ENCODE peak calls at places on chromosomes 11 and 22, in ten cellular contexts. G is CD4-positive, alpha-beta T cell; A is left ventricle myocardium inferior; Z is GM20000; J is lower leg skin; O is NB4; F is heart left ventricle; M is spleen; S is H1; I is ovary. K is an unnamed sample.

GRCh38 chr22:50326959-50327710 is at the start of gene DENND6B:
- DNase-seq in O (peak; percentile 81), Z (peak; percentile 97), J (peak; percentile 94), A (peak; percentile 85), S (peak; percentile 86), G (peak; percentile 60), I (peak; percentile 86), F (peak; percentile 85), M (peak; percentile 95), K (peak; percentile 85)

GRCh38 chr11:24351179-24351578 is 145.7 kb upstream of the LUZP2 start:
- DNase-seq in F (no peak), A (no peak), Z (no peak), J (no peak), O (no peak), M (no peak), S (no peak), I (no peak), G (no peak), K (no peak)

GRCh38 chr11:117841582-117842031 is 17.1 kb upstream of the FXYD2 start:
- DNase-seq in I (no peak), Z (no peak), A (no peak), M (no peak), O (no peak), S (no peak), G (no peak), J (peak; percentile 63), F (peak; percentile 9), K (no peak)

GRCh38 chr11:125263268-125263790 is 98.8 kb downstream of the PKNOX2 start:
- DNase-seq in Z (no peak), S (peak; percentile 87), J (no peak), M (peak; percentile 81), G (no peak), I (peak; percentile 94), O (no peak), A (peak; percentile 87), F (peak; percentile 85), K (peak; percentile 72)

GRCh38 chr22:46754110-46754799 is 8.2 kb upstream of the TBC1D22A start:
- DNase-seq in S (no peak), M (peak; percentile 91), O (peak; percentile 85), J (peak; percentile 98), I (peak; percentile 73), G (no peak), Z (peak; percentile 38), F (peak; percentile 95), A (peak; percentile 94), K (no peak)

GRCh38 chr11:70402685-70403084 is 4.4 kb downstream of the CTTN start:
- DNase-seq in S (no peak), A (no peak), M (no peak), O (no peak), Z (no peak), G (no peak), I (no peak), J (no peak), F (no peak), K (no peak)

GRCh38 chr22:44486538-44486937 is 11.5 kb downstream of the RTL6 start:
- DNase-seq in F (no peak), O (no peak), S (no peak), G (no peak), A (no peak), Z (no peak), J (no peak), M (no peak), I (no peak), K (no peak)

GRCh38 chr11:86916330-86916729 is 38.9 kb downstream of the FZD4 start:
- DNase-seq in F (peak; percentile 54), O (no peak), J (no peak), G (no peak), Z (no peak), M (no peak), S (no peak), A (no peak), I (no peak), K (no peak)

GRCh38 chr11:96393753-96394348 is 4.0 kb downstream of the JRKL start:
- DNase-seq in O (peak; percentile 66), G (no peak), Z (peak; percentile 31), I (no peak), J (no peak), M (no peak), F (no peak), A (no peak), S (no peak), K (no peak)

GRCh38 chr11:35139883-35140282 is 912 bp downstream of the CD44 start:
- DNase-seq in M (no peak), J (no peak), Z (no peak), S (no peak), G (no peak), A (no peak), F (no peak), I (no peak), O (peak; percentile 34), K (no peak)

GRCh38 chr11:86955111-86955673 is at the start of gene FZD4:
- DNase-seq in F (peak; percentile 94), M (peak; percentile 91), I (peak; percentile 93), J (peak; percentile 96), A (peak; percentile 94), S (peak; percentile 87), G (no peak), Z (peak; percentile 95), O (peak; percentile 89), K (peak; percentile 94)

GRCh38 chr11:61384271-61385242 is 7.8 kb upstream of the TMEM216 start:
- DNase-seq in S (peak; percentile 53), J (no peak), G (no peak), Z (no peak), M (no peak), A (no peak), F (no peak), O (peak; percentile 77), I (no peak), K (peak; percentile 26)
- TF ChIP-seq CTCF in S (peak; percentile 68), J (no peak), G (no peak), Z (no peak), M (no peak), A (no peak), F (no peak), O (peak; percentile 66), I (no peak), K (no peak)

GRCh38 chr11:44348114-44348513 is 38.2 kb upstream of the ALX4 start:
- DNase-seq in A (no peak), J (no peak), Z (no peak), O (peak; percentile 18), S (no peak), M (no peak), I (no peak), F (no peak), G (no peak), K (no peak)

GRCh38 chr11:44349328-44349727 is 39.4 kb upstream of the ALX4 start:
- DNase-seq in J (no peak), A (no peak), O (no peak), S (no peak), F (no peak), M (no peak), Z (no peak), I (no peak), G (no peak), K (no peak)

GRCh38 chr11:44348721-44349120 is 38.8 kb upstream of the ALX4 start:
- DNase-seq in A (no peak), J (no peak), Z (no peak), I (no peak), G (no peak), M (no peak), O (no peak), F (no peak), S (no peak), K (no peak)

GRCh38 chr11:44351006-44351660 is 41.2 kb upstream of the ALX4 start:
- DNase-seq in O (peak; percentile 11), F (no peak), G (no peak), I (no peak), J (no peak), M (peak; percentile 82), A (no peak), S (no peak), Z (peak; percentile 48), K (no peak)

GRCh38 chr11:44351898-44352498 is 42.1 kb upstream of the ALX4 start:
- DNase-seq in G (no peak), O (peak; percentile 25), Z (no peak), F (no peak), M (no peak), I (no peak), S (no peak), J (no peak), A (no peak), K (no peak)
- TF ChIP-seq CTCF in G (no peak), O (peak; percentile 47), Z (no peak), F (no peak), M (no peak), I (no peak), S (peak; percentile 44), J (no peak), A (peak; percentile 35), K (peak; percentile 21)

DNA sequence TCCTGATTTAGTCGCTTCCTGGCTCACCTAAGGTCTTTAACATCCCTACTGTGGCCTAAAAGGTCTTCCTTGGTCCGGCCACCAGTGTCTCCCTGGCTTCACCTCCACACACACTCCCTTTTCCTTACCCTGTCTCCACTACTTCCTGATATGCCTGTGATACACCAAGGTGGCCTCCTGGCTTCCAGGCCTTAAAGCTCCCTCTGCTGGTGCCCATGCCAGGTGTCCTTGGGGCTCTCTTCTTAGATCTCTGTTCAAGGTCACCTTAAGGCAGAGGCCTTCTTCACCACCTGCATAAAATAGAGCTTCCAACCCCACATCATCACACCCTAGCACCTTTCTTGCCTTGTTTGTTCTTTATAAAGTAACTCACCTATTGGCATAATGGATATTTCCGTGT is 787.7 kb downstream of the NTM start:
- DNase-seq in O (peak; percentile 38), Z (peak; percentile 14), I (no peak), M (no peak), F (no peak), J (no peak), A (no peak), G (no peak), S (peak; percentile 64), K (peak; percentile 28)
- TF ChIP-seq CTCF in O (peak; percentile 55), Z (no peak), I (no peak), M (no peak), F (no peak), J (no peak), A (no peak), G (no peak), S (peak; percentile 78), K (no peak)

GRCh38 chr11:10488121-10488580 is 33.1 kb downstream of the AMPD3 start:
- DNase-seq in M (no peak), A (no peak), J (peak; percentile 81), O (no peak), Z (peak; percentile 41), S (peak; percentile 43), G (no peak), I (no peak), F (no peak), K (no peak)
- TF ChIP-seq CTCF in M (no peak), A (no peak), J (no peak), O (no peak), Z (no peak), S (peak; percentile 34), G (no peak), I (no peak), F (no peak), K (no peak)

K was measured in endothelial cell.